ENCODE peak calls at places on chromosomes 1 and 21, in six cellular contexts. Z is naive thymus-derived CD8-positive, alpha-beta T cell; T is heart right ventricle; V is activated naive CD4-positive, alpha-beta T cell; R is stimulated activated CD4-positive, alpha-beta T cell treated with anti-CD3 and anti-CD28 coated beads, TNF-alpha, amount 100 ng/mL, for 4 hours; C is ascending aorta. O is an unnamed sample.

GRCh38 chr1:153598309-153599172 is 14.4 kb downstream of the S100A16 start:
- DNase-seq in R (no peak), V (no peak), Z (peak; percentile 25), C (no peak), T (no peak), O (no peak)

GRCh38 chr1:24311731-24312130 is 7.4 kb upstream of the GRHL3 start:
- DNase-seq in T (no peak), C (no peak), R (no peak), V (no peak), Z (no peak), O (no peak)

GRCh38 chr1:72557446-72558049 is 275.2 kb upstream of the NEGR1 start:
- DNase-seq in C (no peak), Z (no peak), T (no peak), R (no peak), V (no peak), O (no peak)

GRCh38 chr1:234125283-234125682 is 220.8 kb downstream of the SLC35F3 start:
- DNase-seq in C (no peak), Z (peak; percentile 2), R (no peak), T (no peak), V (no peak), O (no peak)

GRCh38 chr1:222189218-222189617 is 358.7 kb downstream of the HHIPL2 start:
- DNase-seq in C (no peak), T (no peak), V (no peak), Z (no peak), R (no peak), O (no peak)

GRCh38 chr1:41726899-41727748 is 191.6 kb downstream of the HIVEP3 start:
- DNase-seq in Z (no peak), R (no peak), V (no peak), T (peak; percentile 71), C (peak; percentile 77), O (peak; percentile 8)

GRCh38 chr21:38310619-38311018 is 53.8 kb downstream of the KCNJ15 start:
- DNase-seq in V (no peak), R (no peak), Z (no peak), C (no peak), T (no peak), O (no peak)

GRCh38 chr1:25837253-25837875 is 17.6 kb downstream of the MTFR1L start:
- DNase-seq in T (no peak), R (no peak), Z (no peak), C (no peak), V (no peak), O (no peak)

O was measured in T-cell.